ENCODE peak calls at places on chromosome 12, in five cellular contexts. F is HCT116, X is HepG2, M is K562, B is NT2/D1. N is an unnamed sample.

GRCh38 chr12:60174914-60175313 is 579.1 kb downstream of the SLC16A7 start:
- DNase-seq in F (no peak), X (no peak), M (no peak), B (no peak), N (no peak)

GRCh38 chr12:92593734-92594402 is 108.9 kb upstream of the PLEKHG7 start:
- DNase-seq in F (no peak), X (peak; percentile 54), M (no peak), B (no peak), N (peak; percentile 96)

GRCh38 chr12:72679147-72679757 is 407.1 kb downstream of the TRHDE start:
- DNase-seq in F (no peak), X (no peak), M (no peak), B (no peak), N (no peak)

GRCh38 chr12:92070054-92070863 is 75.4 kb downstream of the BTG1 start:
- DNase-seq in F (no peak), X (peak; percentile 81), M (no peak), B (no peak), N (no peak)

GRCh38 chr12:57242329-57242690 is 8.7 kb downstream of the STAC3 start:
- DNase-seq in F (no peak), X (no peak), M (no peak), B (no peak), N (no peak)

GRCh38 chr12:57234233-57234570 is 4.7 kb downstream of the SHMT2 start:
- DNase-seq in F (no peak), X (no peak), M (no peak), B (no peak), N (no peak)

GRCh38 chr12:68617160-68617926 is 6.6 kb downstream of the RAP1B start:
- DNase-seq in F (no peak), X (no peak), M (no peak), B (no peak), N (no peak)

GRCh38 chr12:112971248-112971647 is 7.1 kb upstream of the OAS2 start:
- DNase-seq in F (no peak), X (no peak), M (no peak), B (no peak), N (no peak)

GRCh38 chr12:11559941-11560340 is 89.5 kb upstream of the ETV6 start:
- DNase-seq in F (no peak), X (no peak), M (no peak), B (no peak), N (no peak)

GRCh38 chr12:11561416-11561815 is 88.1 kb upstream of the ETV6 start:
- DNase-seq in F (no peak), X (no peak), M (no peak), B (no peak), N (no peak)

GRCh38 chr12:11555195-11555594 is 94.3 kb upstream of the ETV6 start:
- DNase-seq in F (no peak), X (no peak), M (no peak), B (no peak), N (no peak)

GRCh38 chr12:11553871-11554533 is 95.5 kb upstream of the ETV6 start:
- DNase-seq in F (peak; percentile 56), X (peak; percentile 34), M (peak; percentile 47), B (peak; percentile 93), N (peak; percentile 88)

DNA sequence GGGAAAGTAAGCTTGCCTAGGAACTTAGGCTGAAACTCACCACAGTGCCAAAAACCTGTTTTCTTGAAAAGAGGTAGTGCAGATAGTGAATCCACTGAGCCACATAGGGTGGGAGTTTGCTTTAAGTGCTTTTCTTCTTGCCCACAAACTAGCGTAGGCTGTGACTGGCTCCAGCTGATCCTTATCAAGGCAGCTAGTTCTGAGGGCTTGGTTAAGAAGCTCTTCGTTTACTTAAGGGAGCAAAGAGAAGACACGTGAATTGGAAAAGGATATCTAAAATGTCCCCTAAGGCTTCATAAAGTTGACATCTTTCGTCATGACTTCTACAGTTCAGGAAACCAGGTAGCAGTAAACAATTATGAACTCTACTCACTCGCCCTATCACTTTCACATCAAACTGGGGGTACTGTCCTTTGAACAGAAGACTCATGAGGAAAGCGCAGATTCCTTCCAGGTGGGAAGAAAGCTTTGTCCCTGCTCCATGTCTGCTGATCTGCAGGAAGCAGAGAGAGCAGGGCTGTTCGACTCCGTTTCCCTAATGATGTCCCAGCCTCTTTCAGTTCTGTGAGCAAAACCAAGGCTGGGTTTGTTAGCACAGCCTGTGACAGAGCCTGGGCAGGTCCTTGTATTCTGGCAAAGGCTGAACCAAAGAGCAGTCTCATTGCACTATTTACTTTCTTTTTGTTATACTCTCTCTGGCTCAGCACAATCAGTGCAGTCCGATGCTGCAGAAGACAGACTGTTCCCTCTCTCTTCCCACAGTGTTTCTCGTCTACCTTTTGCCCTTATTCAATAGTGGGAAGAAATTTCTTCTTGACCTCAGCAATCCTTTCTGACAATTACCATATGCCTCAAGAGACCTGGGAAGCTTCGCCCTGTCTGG is 93.5 kb upstream of the ETV6 start:
- DNase-seq in F (no peak), X (no peak), M (no peak), B (no peak), N (no peak)
- TF ChIP-seq YY1 in F (no peak), X (no peak), M (no peak), B (no peak), N (no peak)

DNA sequence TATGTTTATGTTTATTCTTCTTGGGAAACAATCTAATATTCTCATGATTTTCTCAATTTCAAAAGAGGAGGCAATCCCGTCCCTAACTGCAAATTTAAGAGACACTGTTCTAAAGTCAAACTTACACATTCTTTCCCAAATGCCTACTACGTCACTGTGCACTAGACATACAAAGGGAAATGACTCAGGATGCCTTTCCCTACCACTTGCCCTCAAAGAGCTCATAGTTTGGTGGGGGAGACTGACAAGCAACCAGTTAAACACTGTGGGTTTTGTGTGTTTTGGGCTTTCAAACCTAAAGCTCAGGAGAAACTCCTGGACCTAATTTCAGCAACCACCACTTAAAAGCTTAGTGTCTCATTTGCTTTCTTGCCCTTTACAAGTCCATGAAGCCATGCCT is 58.4 kb downstream of the ATP2B1 start:
- DNase-seq in F (no peak), X (peak; percentile 35), M (no peak), B (no peak), N (no peak)
- TF ChIP-seq YY1 in F (no peak), X (no peak), M (no peak), B (no peak), N (no peak)

DNA sequence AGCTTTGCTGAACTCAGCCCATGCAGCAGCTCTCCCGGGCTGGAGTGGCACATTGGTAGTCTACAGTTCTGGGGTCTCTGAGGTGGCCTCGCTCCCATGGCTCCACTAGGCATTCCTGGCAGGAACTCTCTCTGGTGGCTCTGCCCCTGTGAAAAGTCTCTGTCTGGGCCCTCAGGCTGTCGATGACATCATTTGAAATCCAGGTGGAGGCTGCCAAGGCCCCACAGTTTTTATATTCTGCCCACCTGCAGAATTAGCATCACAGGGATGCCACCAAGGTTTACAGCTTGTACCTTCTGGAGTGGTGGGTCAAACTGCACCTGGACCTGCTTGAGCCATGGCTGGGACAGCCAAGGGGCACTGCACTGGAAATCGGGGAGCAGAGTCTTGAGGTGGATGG is 31.6 kb downstream of the KRT80 start:
- DNase-seq in F (no peak), X (no peak), M (no peak), B (no peak), N (no peak)
- TF ChIP-seq YY1 in F (no peak), X (no peak), M (no peak), B (no peak), N (no peak)

GRCh38 chr12:48934312-48934706 is 9.0 kb upstream of the FKBP11 start:
- DNase-seq in F (no peak), X (peak; percentile 23), M (peak; percentile 34), B (no peak), N (no peak)

GRCh38 chr12:48936379-48936979 is 11.2 kb upstream of the FKBP11 start:
- DNase-seq in F (peak; percentile 36), X (peak; percentile 43), M (peak; percentile 85), B (peak; percentile 66), N (no peak)

GRCh38 chr12:48932878-48933277 is 7.6 kb upstream of the FKBP11 start:
- DNase-seq in F (no peak), X (no peak), M (no peak), B (no peak), N (no peak)

GRCh38 chr12:48930475-48930874 is 5.2 kb upstream of the FKBP11 start:
- DNase-seq in F (no peak), X (no peak), M (no peak), B (no peak), N (no peak)

GRCh38 chr12:48933664-48934311 is 8.5 kb upstream of the FKBP11 start:
- DNase-seq in F (no peak), X (no peak), M (no peak), B (no peak), N (no peak)
- TF ChIP-seq YY1 in F (no peak), X (no peak), M (no peak), B (no peak), N (no peak)

GRCh38 chr12:6532927-6533652 is 1.2 kb upstream of the GAPDH start:
- DNase-seq in F (no peak), X (peak; percentile 84), M (peak; percentile 25), B (peak; percentile 93), N (no peak)
- TF ChIP-seq YY1 in F (peak; percentile 15), X (no peak), M (no peak), B (no peak), N (no peak)

DNA sequence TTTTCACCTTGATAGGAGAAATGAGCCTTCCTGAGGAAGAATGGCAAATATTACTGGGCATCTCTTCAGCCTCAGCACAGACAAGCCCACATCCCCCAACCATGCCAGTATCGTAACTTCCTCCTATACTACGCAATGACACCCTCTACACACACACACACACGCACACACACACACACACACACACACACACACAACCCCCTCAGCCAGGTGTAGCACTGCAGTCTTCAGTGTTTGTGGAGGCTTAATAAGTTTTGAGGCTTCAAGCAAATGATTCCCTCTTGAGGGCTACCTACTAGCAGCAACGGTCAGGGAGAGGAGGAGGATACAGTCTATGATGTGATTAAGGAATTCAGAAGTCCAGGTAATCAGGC is 1.6 kb downstream of the DGKA start:
- DNase-seq in F (no peak), X (no peak), M (no peak), B (no peak), N (no peak)
- TF ChIP-seq YY1 in F (no peak), X (no peak), M (no peak), B (no peak), N (no peak)